ENCODE peak calls at places on chromosomes 7 and 10, in eight cellular contexts. B is HCT116, G is right lobe of liver, V is K562, H is A549, A is body of pancreas, Q is GM12878, X is HepG2. S is an unnamed sample.

GRCh38 chr10:92240289-92241157 is 50.4 kb downstream of the CPEB3 start:
- ATAC-seq in X (peak; percentile 76), G (peak; percentile 81), Q (peak; percentile 63), A (peak; percentile 75), B (peak; percentile 64), V (peak; percentile 77), H (peak; percentile 83), S (peak; percentile 67)

GRCh38 chr7:8258166-8258565 is 3.8 kb downstream of the ICA1 start:
- ATAC-seq in B (no peak), A (no peak), H (no peak), X (no peak), V (no peak), Q (no peak), G (no peak), S (no peak)

GRCh38 chr10:35462491-35462934 is 126.2 kb downstream of the CCNY start:
- ATAC-seq in B (no peak), X (peak; percentile 95), V (no peak), H (no peak), A (no peak), G (peak; percentile 96), Q (peak; percentile 84), S (no peak)

GRCh38 chr10:88960854-88961253 is 8.3 kb upstream of the ACTA2 start:
- ATAC-seq in G (no peak), B (no peak), Q (peak; percentile 78), V (no peak), X (no peak), H (no peak), A (no peak), S (no peak)

GRCh38 chr7:135326636-135327280 is 93.1 kb downstream of the STRA8 start:
- ATAC-seq in Q (no peak), V (no peak), B (no peak), X (no peak), A (no peak), G (no peak), H (no peak), S (no peak)

GRCh38 chr7:48053823-48054222 is 18.5 kb downstream of the C7orf57 start:
- ATAC-seq in H (no peak), V (no peak), X (no peak), G (no peak), B (no peak), Q (no peak), A (no peak), S (no peak)

GRCh38 chr10:86411281-86411841 is 44.8 kb upstream of the GRID1 start:
- ATAC-seq in Q (peak; percentile 74), V (no peak), A (no peak), X (peak; percentile 82), B (no peak), H (peak; percentile 66), G (peak; percentile 84), S (no peak)

GRCh38 chr7:122438001-122438400 is 133.5 kb upstream of the FEZF1 start:
- ATAC-seq in H (no peak), G (no peak), Q (no peak), V (no peak), X (no peak), B (no peak), A (no peak), S (no peak)

GRCh38 chr10:117541909-117542705 is 439 bp upstream of the EMX2 start:
- ATAC-seq in X (no peak), A (no peak), Q (peak; percentile 9), H (peak; percentile 54), B (peak; percentile 42), V (peak; percentile 64), G (no peak), S (peak; percentile 50)

GRCh38 chr10:117542706-117543244 is at the start of gene EMX2:
- ATAC-seq in V (no peak), A (no peak), X (no peak), G (no peak), H (no peak), Q (no peak), B (no peak), S (no peak)

GRCh38 chr10:117544729-117545140 is 2.2 kb downstream of the EMX2 start:
- ATAC-seq in H (peak; percentile 15), X (no peak), B (no peak), Q (no peak), V (no peak), A (no peak), G (no peak), S (no peak)

GRCh38 chr10:117543999-117544728 is 1.6 kb downstream of the EMX2 start:
- ATAC-seq in A (no peak), X (no peak), Q (no peak), B (no peak), H (peak; percentile 7), V (no peak), G (no peak), S (no peak)

DNA sequence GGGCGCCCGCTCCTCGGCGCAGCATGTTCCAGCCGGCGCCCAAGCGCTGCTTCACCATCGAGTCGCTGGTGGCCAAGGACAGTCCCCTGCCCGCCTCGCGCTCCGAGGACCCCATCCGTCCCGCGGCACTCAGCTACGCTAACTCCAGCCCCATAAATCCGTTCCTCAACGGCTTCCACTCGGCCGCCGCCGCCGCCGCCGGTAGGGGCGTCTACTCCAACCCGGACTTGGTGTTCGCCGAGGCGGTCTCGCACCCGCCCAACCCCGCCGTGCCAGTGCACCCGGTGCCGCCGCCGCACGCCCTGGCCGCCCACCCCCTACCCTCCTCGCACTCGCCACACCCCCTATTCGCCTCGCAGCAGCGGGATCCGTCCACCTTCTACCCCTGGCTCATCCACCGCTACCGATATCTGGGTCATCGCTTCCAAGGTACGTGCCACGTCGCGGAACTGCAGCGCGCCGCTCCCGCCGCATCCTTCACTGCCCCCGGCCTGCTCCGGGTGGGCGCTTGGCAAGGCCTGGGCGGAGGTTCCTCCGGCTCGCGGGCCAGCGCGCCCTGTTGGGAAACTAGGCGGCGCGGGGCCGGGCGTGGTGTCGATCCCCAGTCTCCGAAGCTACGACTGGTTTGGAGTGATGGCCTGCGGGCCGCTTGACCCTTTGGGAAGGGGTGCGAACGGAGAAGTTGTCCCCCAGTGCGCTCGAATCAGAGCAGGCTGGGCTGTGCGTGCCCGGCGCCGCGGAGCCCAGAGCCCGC is 876 bp downstream of the EMX2 start:
- ATAC-seq in B (no peak), X (no peak), V (no peak), H (no peak), A (no peak), G (peak; percentile 3), Q (no peak), S (no peak)
- TF ChIP-seq POLR2A in B (no peak), X (no peak), V (no peak), H (no peak), A (no peak), G (no peak), Q (no peak), S (no peak)

DNA sequence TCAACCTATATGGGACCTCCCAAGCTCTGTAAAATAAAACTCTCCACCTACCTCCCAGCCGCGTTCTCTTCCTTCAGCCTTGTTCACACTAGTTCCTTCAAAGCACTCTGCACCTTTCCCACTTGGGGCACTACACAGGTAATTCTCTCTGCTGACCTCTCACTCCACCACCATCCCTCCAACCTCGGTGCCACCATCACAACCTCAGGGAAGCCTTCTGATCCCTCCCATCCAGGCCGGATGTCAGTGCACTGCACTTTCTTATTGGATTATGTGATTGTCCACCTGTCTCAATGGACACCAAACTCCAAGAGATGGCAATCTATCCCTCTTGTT is 7.0 kb downstream of the LARP4B start:
- ATAC-seq in G (no peak), B (peak; percentile 78), V (peak; percentile 54), A (no peak), Q (peak; percentile 68), X (peak; percentile 83), H (peak; percentile 64), S (no peak)
- TF ChIP-seq POLR2A in G (no peak), B (no peak), V (peak; percentile 46), A (no peak), Q (no peak), X (no peak), H (no peak), S (no peak)

GRCh38 chr7:1706721-1707613 is 36.9 kb downstream of the ELFN1 start:
- ATAC-seq in V (no peak), H (peak; percentile 18), G (peak; percentile 43), B (no peak), X (no peak), A (no peak), Q (no peak), S (no peak)

GRCh38 chr7:1708640-1709249 is 38.7 kb downstream of the ELFN1 start:
- ATAC-seq in H (no peak), A (no peak), G (peak; percentile 69), Q (no peak), B (no peak), X (no peak), V (no peak), S (no peak)

GRCh38 chr7:1709281-1709680 is 39.2 kb downstream of the ELFN1 start:
- ATAC-seq in X (no peak), Q (no peak), V (no peak), B (no peak), H (no peak), A (no peak), G (no peak), S (no peak)

GRCh38 chr7:1706381-1706720 is 36.3 kb downstream of the ELFN1 start:
- ATAC-seq in B (no peak), G (no peak), A (no peak), Q (no peak), H (no peak), V (no peak), X (no peak), S (no peak)

DNA sequence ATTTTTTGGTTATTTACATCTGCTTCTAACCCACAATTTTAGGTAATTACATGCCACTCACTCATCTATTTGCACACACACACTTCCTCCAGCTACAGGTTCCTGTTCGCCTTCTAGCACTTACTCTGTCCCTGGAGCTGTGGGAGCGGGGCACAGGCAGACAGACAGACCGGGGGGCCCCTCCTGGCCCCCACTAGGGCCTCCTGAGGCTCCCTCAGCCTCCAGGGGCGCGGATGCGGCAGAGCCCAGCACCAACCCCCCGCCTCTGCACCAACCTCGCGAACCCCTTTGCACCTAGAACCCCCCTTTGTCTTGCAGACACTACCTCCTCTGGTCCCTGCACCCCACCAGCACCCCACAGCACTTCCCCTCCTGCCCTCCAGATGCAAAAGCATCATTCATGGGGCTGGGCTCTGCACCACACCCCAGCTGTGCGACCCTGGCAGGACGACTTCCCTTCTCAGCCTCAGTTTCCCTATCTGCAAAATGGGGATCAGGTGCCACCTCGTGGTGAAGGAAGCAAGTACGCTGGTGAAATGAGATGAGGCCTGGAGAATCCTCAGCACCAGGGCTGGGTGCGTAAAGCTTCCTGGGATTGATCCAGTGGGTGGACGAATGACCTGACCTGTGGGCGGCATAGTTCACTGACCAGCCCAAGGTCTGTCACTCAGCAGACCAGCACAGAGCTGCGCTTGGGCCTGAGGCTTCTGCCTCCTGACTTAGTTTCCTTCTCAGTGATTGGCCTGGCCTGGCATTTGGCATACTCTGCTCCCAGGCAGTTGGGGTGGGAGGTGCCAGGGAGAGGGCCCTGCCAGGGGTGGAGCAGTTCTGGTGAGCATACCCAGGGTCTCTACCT is 37.9 kb downstream of the ELFN1 start:
- ATAC-seq in V (no peak), H (no peak), X (peak; percentile 54), B (no peak), G (peak; percentile 90), Q (no peak), A (no peak), S (no peak)
- TF ChIP-seq POLR2A in V (no peak), H (no peak), X (no peak), B (no peak), G (no peak), Q (no peak), A (no peak), S (no peak)

GRCh38 chr7:7180725-7181428 is 1.5 kb upstream of the C1GALT1 start:
- ATAC-seq in G (no peak), V (no peak), A (no peak), X (no peak), B (no peak), H (no peak), Q (no peak), S (no peak)

GRCh38 chr7:7181519-7182155 is 707 bp upstream of the C1GALT1 start:
- ATAC-seq in H (peak; percentile 51), A (peak; percentile 26), Q (peak; percentile 50), V (peak; percentile 54), B (peak; percentile 22), G (peak; percentile 21), X (peak; percentile 10), S (peak; percentile 22)

GRCh38 chr7:7183061-7183832 is 903 bp downstream of the C1GALT1 start:
- ATAC-seq in V (peak; percentile 67), G (peak; percentile 74), H (peak; percentile 74), X (peak; percentile 72), Q (peak; percentile 59), B (peak; percentile 53), A (peak; percentile 45), S (peak; percentile 44)

GRCh38 chr7:7183833-7184463 is 1.6 kb downstream of the C1GALT1 start:
- ATAC-seq in X (no peak), A (no peak), V (no peak), G (no peak), H (no peak), B (no peak), Q (no peak), S (no peak)

GRCh38 chr7:7182156-7183060 is at the start of gene C1GALT1:
- ATAC-seq in A (peak; percentile 95), Q (peak; percentile 90), X (peak; percentile 87), H (peak; percentile 92), B (peak; percentile 90), G (peak; percentile 97), V (peak; percentile 92), S (peak; percentile 98)
- TF ChIP-seq POLR2A in A (peak; percentile 98), Q (peak; percentile 81), X (peak; percentile 90), H (peak; percentile 77), B (peak; percentile 97), G (peak; percentile 96), V (peak; percentile 94), S (peak; percentile 67)